ENCODE peak calls at places on chromosome 11, in eight cellular contexts. One of them, this sample, is unnamed.

GRCh38 chr11:69007978-69008381 is 5.1 kb downstream of the MRGPRF start:
- DNase-seq in HCT116: no peak
- DNase-seq in OCI-LY7: no peak
- DNase-seq in epithelial cell of proximal tubule: no peak
- DNase-seq in upper lobe of left lung: no peak
- DNase-seq in tibial artery: peak
- DNase-seq in retinal pigment epithelial cell: no peak
- DNase-seq in fibroblast of pulmonary artery: no peak
- DNase-seq in this sample: no peak

GRCh38 chr11:118694771-118695170 is 15.3 kb upstream of the TREH start:
- DNase-seq in HCT116: no peak
- DNase-seq in upper lobe of left lung: no peak
- DNase-seq in OCI-LY7: no peak
- DNase-seq in retinal pigment epithelial cell: no peak
- DNase-seq in tibial artery: no peak
- DNase-seq in epithelial cell of proximal tubule: no peak
- DNase-seq in fibroblast of pulmonary artery: no peak
- DNase-seq in this sample: no peak

GRCh38 chr11:32594272-32594671 is 10.6 kb downstream of the EIF3M start:
- DNase-seq in tibial artery: no peak
- DNase-seq in OCI-LY7: no peak
- DNase-seq in epithelial cell of proximal tubule: no peak
- DNase-seq in HCT116: no peak
- DNase-seq in fibroblast of pulmonary artery: no peak
- DNase-seq in upper lobe of left lung: no peak
- DNase-seq in retinal pigment epithelial cell: no peak
- DNase-seq in this sample: no peak

GRCh38 chr11:116232364-116232801 is 540.4 kb downstream of the BUD13 start:
- DNase-seq in fibroblast of pulmonary artery: no peak
- DNase-seq in epithelial cell of proximal tubule: no peak
- DNase-seq in tibial artery: no peak
- DNase-seq in retinal pigment epithelial cell: no peak
- DNase-seq in OCI-LY7: no peak
- DNase-seq in upper lobe of left lung: no peak
- DNase-seq in HCT116: no peak
- DNase-seq in this sample: no peak

GRCh38 chr11:63610604-63611394 is 3.4 kb downstream of the PLAAT3 start:
- DNase-seq in upper lobe of left lung: peak
- DNase-seq in epithelial cell of proximal tubule: no peak
- DNase-seq in tibial artery: no peak
- DNase-seq in fibroblast of pulmonary artery: no peak
- DNase-seq in retinal pigment epithelial cell: no peak
- DNase-seq in OCI-LY7: no peak
- DNase-seq in HCT116: no peak
- DNase-seq in this sample: no peak

GRCh38 chr11:78822931-78823423 is 248.3 kb upstream of the NARS2 start:
- DNase-seq in HCT116: no peak
- DNase-seq in retinal pigment epithelial cell: no peak
- DNase-seq in OCI-LY7: no peak
- DNase-seq in upper lobe of left lung: peak
- DNase-seq in tibial artery: no peak
- DNase-seq in epithelial cell of proximal tubule: no peak
- DNase-seq in fibroblast of pulmonary artery: no peak
- DNase-seq in this sample: no peak

GRCh38 chr11:78228467-78228866 is 39.7 kb downstream of the USP35 start:
- DNase-seq in tibial artery: no peak
- DNase-seq in epithelial cell of proximal tubule: peak
- DNase-seq in upper lobe of left lung: no peak
- DNase-seq in fibroblast of pulmonary artery: peak
- DNase-seq in retinal pigment epithelial cell: peak
- DNase-seq in HCT116: peak
- DNase-seq in OCI-LY7: peak
- DNase-seq in this sample: peak

GRCh38 chr11:78810489-78811090 is 235.9 kb upstream of the NARS2 start:
- DNase-seq in fibroblast of pulmonary artery: no peak
- DNase-seq in HCT116: no peak
- DNase-seq in tibial artery: no peak
- DNase-seq in epithelial cell of proximal tubule: no peak
- DNase-seq in retinal pigment epithelial cell: no peak
- DNase-seq in upper lobe of left lung: no peak
- DNase-seq in OCI-LY7: no peak
- DNase-seq in this sample: no peak

GRCh38 chr11:45168366-45169130 is 22.1 kb downstream of the PRDM11 start:
- DNase-seq in fibroblast of pulmonary artery: no peak
- DNase-seq in tibial artery: peak
- DNase-seq in upper lobe of left lung: peak
- DNase-seq in epithelial cell of proximal tubule: no peak
- DNase-seq in retinal pigment epithelial cell: no peak
- DNase-seq in OCI-LY7: no peak
- DNase-seq in HCT116: no peak
- DNase-seq in this sample: no peak

GRCh38 chr11:7437706-7438105 is 47.6 kb upstream of the OLFML1 start:
- DNase-seq in OCI-LY7: no peak
- DNase-seq in retinal pigment epithelial cell: no peak
- DNase-seq in fibroblast of pulmonary artery: no peak
- DNase-seq in epithelial cell of proximal tubule: no peak
- DNase-seq in HCT116: no peak
- DNase-seq in upper lobe of left lung: no peak
- DNase-seq in tibial artery: no peak
- DNase-seq in this sample: no peak

GRCh38 chr11:85279267-85279666 is 347.9 kb downstream of the DLG2 start:
- DNase-seq in OCI-LY7: no peak
- DNase-seq in tibial artery: no peak
- DNase-seq in upper lobe of left lung: no peak
- DNase-seq in epithelial cell of proximal tubule: no peak
- DNase-seq in retinal pigment epithelial cell: no peak
- DNase-seq in fibroblast of pulmonary artery: no peak
- DNase-seq in HCT116: no peak
- DNase-seq in this sample: no peak

GRCh38 chr11:3984896-3985295 is 109.7 kb upstream of the RRM1 start:
- DNase-seq in fibroblast of pulmonary artery: peak
- DNase-seq in upper lobe of left lung: no peak
- DNase-seq in epithelial cell of proximal tubule: no peak
- DNase-seq in tibial artery: no peak
- DNase-seq in retinal pigment epithelial cell: no peak
- DNase-seq in OCI-LY7: peak
- DNase-seq in HCT116: no peak
- DNase-seq in this sample: no peak

GRCh38 chr11:1511937-1512496 is 25.4 kb upstream of the MOB2 start:
- DNase-seq in HCT116: no peak
- DNase-seq in epithelial cell of proximal tubule: no peak
- DNase-seq in upper lobe of left lung: no peak
- DNase-seq in retinal pigment epithelial cell: no peak
- DNase-seq in tibial artery: no peak
- DNase-seq in OCI-LY7: no peak
- DNase-seq in fibroblast of pulmonary artery: no peak
- DNase-seq in this sample: no peak

GRCh38 chr11:104858882-104859735 is 39.2 kb downstream of the CASP12 start:
- DNase-seq in OCI-LY7: no peak
- DNase-seq in tibial artery: no peak
- DNase-seq in retinal pigment epithelial cell: no peak
- DNase-seq in epithelial cell of proximal tubule: no peak
- DNase-seq in HCT116: no peak
- DNase-seq in upper lobe of left lung: no peak
- DNase-seq in fibroblast of pulmonary artery: no peak
- DNase-seq in this sample: no peak

GRCh38 chr11:47225552-47226137 is 10.9 kb downstream of the DDB2 start:
- DNase-seq in HCT116: no peak
- DNase-seq in fibroblast of pulmonary artery: no peak
- DNase-seq in epithelial cell of proximal tubule: no peak
- DNase-seq in upper lobe of left lung: no peak
- DNase-seq in OCI-LY7: no peak
- DNase-seq in tibial artery: no peak
- DNase-seq in retinal pigment epithelial cell: no peak
- DNase-seq in this sample: no peak

GRCh38 chr11:68214173-68215086 is 1.3 kb upstream of the KMT5B start:
- DNase-seq in tibial artery: peak
- DNase-seq in retinal pigment epithelial cell: no peak
- DNase-seq in HCT116: no peak
- DNase-seq in fibroblast of pulmonary artery: no peak
- DNase-seq in epithelial cell of proximal tubule: no peak
- DNase-seq in upper lobe of left lung: peak
- DNase-seq in OCI-LY7: no peak
- DNase-seq in this sample: peak

GRCh38 chr11:17978553-17979287 is 34.1 kb downstream of the SERGEF start:
- DNase-seq in tibial artery: no peak
- DNase-seq in fibroblast of pulmonary artery: peak
- DNase-seq in epithelial cell of proximal tubule: no peak
- DNase-seq in retinal pigment epithelial cell: no peak
- DNase-seq in upper lobe of left lung: peak
- DNase-seq in OCI-LY7: peak
- DNase-seq in HCT116: no peak
- DNase-seq in this sample: peak

GRCh38 chr11:109785714-109786113 is 307.5 kb upstream of the ZC3H12C start:
- DNase-seq in tibial artery: no peak
- DNase-seq in retinal pigment epithelial cell: no peak
- DNase-seq in OCI-LY7: no peak
- DNase-seq in HCT116: no peak
- DNase-seq in upper lobe of left lung: no peak
- DNase-seq in epithelial cell of proximal tubule: no peak
- DNase-seq in fibroblast of pulmonary artery: peak
- DNase-seq in this sample: peak
- H3K4me3 ChIP-seq in tibial artery: no peak
- H3K4me3 ChIP-seq in retinal pigment epithelial cell: no peak
- H3K4me3 ChIP-seq in OCI-LY7: no peak
- H3K4me3 ChIP-seq in HCT116: no peak
- H3K4me3 ChIP-seq in upper lobe of left lung: no peak
- H3K4me3 ChIP-seq in epithelial cell of proximal tubule: no peak
- H3K4me3 ChIP-seq in fibroblast of pulmonary artery: no peak
- H3K4me3 ChIP-seq in this sample: no peak

GRCh38 chr11:31340903-31341572 is 28.5 kb downstream of the DCDC1 start:
- DNase-seq in retinal pigment epithelial cell: no peak
- DNase-seq in OCI-LY7: peak
- DNase-seq in tibial artery: no peak
- DNase-seq in HCT116: peak
- DNase-seq in epithelial cell of proximal tubule: no peak
- DNase-seq in fibroblast of pulmonary artery: peak
- DNase-seq in upper lobe of left lung: no peak
- DNase-seq in this sample: peak
- TF ChIP-seq CTCF in retinal pigment epithelial cell: peak
- TF ChIP-seq CTCF in OCI-LY7: peak
- TF ChIP-seq CTCF in tibial artery: no peak
- TF ChIP-seq CTCF in HCT116: peak
- TF ChIP-seq CTCF in epithelial cell of proximal tubule: peak
- TF ChIP-seq CTCF in fibroblast of pulmonary artery: peak
- TF ChIP-seq CTCF in upper lobe of left lung: no peak
- TF ChIP-seq CTCF in this sample: peak

GRCh38 chr11:61128947-61129346 is 26.7 kb downstream of the CD5 start:
- DNase-seq in OCI-LY7: no peak
- DNase-seq in retinal pigment epithelial cell: no peak
- DNase-seq in epithelial cell of proximal tubule: no peak
- DNase-seq in HCT116: no peak
- DNase-seq in upper lobe of left lung: no peak
- DNase-seq in fibroblast of pulmonary artery: no peak
- DNase-seq in tibial artery: no peak
- DNase-seq in this sample: no peak

GRCh38 chr11:61127991-61128390 is 25.7 kb downstream of the CD5 start:
- DNase-seq in HCT116: no peak
- DNase-seq in fibroblast of pulmonary artery: no peak
- DNase-seq in upper lobe of left lung: no peak
- DNase-seq in OCI-LY7: no peak
- DNase-seq in epithelial cell of proximal tubule: no peak
- DNase-seq in tibial artery: no peak
- DNase-seq in retinal pigment epithelial cell: no peak
- DNase-seq in this sample: no peak

GRCh38 chr11:61131586-61131985 is 29.3 kb downstream of the CD5 start:
- DNase-seq in HCT116: no peak
- DNase-seq in fibroblast of pulmonary artery: no peak
- DNase-seq in tibial artery: no peak
- DNase-seq in OCI-LY7: no peak
- DNase-seq in upper lobe of left lung: no peak
- DNase-seq in epithelial cell of proximal tubule: no peak
- DNase-seq in retinal pigment epithelial cell: no peak
- DNase-seq in this sample: no peak

GRCh38 chr11:61131186-61131585 is 28.9 kb downstream of the CD5 start:
- DNase-seq in OCI-LY7: no peak
- DNase-seq in tibial artery: no peak
- DNase-seq in HCT116: no peak
- DNase-seq in upper lobe of left lung: no peak
- DNase-seq in retinal pigment epithelial cell: no peak
- DNase-seq in fibroblast of pulmonary artery: no peak
- DNase-seq in epithelial cell of proximal tubule: no peak
- DNase-seq in this sample: no peak

DNA sequence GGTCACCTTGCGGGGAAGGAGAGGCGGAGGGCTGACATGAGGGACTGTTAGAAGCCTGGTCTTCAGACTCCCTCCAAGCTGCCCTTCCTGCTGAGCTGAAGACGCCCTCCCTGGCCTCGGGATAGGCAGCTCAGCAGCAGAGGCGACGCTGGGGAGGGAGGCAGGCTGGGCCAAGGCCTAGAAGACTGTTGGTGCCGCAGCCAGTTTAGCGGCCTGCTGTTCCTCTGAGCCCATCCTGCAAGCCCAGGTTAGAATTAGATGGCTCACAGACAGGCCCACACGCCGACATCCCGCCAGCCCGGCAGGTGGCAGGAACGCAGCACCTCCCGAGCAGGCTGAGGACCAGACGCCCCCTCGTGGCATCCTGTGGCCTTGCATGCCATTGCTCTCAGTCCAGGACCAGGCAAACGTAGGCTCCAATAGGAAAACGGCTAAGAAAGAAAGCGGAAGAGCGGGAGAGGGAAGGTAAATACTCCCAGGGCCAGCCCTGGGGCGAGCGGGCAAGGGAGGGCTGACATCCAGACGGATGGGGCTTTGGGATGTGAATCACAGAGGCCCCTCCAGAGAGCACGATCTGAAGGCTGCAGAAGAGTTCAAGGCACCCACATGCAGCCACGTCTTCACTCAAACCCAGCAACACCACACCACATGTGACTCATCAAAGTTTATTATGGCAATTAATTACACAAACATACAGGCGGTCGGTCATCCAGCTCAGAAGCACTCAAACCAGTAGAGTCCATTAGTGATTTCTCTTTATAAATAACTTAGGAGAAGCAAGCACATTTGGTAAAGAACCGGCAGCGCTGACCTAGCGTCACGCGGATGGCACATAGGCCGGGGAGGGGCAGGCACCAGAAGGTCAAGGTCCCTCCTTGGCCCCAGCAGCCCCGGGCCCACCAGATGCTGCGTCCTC is 27.6 kb downstream of the CD5 start:
- DNase-seq in fibroblast of pulmonary artery: peak
- DNase-seq in upper lobe of left lung: peak
- DNase-seq in OCI-LY7: peak
- DNase-seq in HCT116: peak
- DNase-seq in tibial artery: peak
- DNase-seq in retinal pigment epithelial cell: peak
- DNase-seq in epithelial cell of proximal tubule: peak
- DNase-seq in this sample: peak
- H3K4me3 ChIP-seq in fibroblast of pulmonary artery: peak
- H3K4me3 ChIP-seq in upper lobe of left lung: peak
- H3K4me3 ChIP-seq in OCI-LY7: no peak
- H3K4me3 ChIP-seq in HCT116: peak
- H3K4me3 ChIP-seq in tibial artery: no peak
- H3K4me3 ChIP-seq in retinal pigment epithelial cell: no peak
- H3K4me3 ChIP-seq in epithelial cell of proximal tubule: peak
- H3K4me3 ChIP-seq in this sample: peak

GRCh38 chr11:11163669-11164377 is 189.2 kb downstream of the CSNK2A3 start:
- DNase-seq in retinal pigment epithelial cell: no peak
- DNase-seq in OCI-LY7: no peak
- DNase-seq in tibial artery: no peak
- DNase-seq in upper lobe of left lung: no peak
- DNase-seq in epithelial cell of proximal tubule: no peak
- DNase-seq in fibroblast of pulmonary artery: no peak
- DNase-seq in HCT116: no peak
- DNase-seq in this sample: no peak

GRCh38 chr11:11167806-11168205 is 185.2 kb downstream of the CSNK2A3 start:
- DNase-seq in epithelial cell of proximal tubule: no peak
- DNase-seq in fibroblast of pulmonary artery: no peak
- DNase-seq in upper lobe of left lung: no peak
- DNase-seq in tibial artery: no peak
- DNase-seq in retinal pigment epithelial cell: no peak
- DNase-seq in HCT116: no peak
- DNase-seq in OCI-LY7: no peak
- DNase-seq in this sample: no peak

GRCh38 chr11:11163256-11163655 is 189.8 kb downstream of the CSNK2A3 start:
- DNase-seq in epithelial cell of proximal tubule: no peak
- DNase-seq in tibial artery: no peak
- DNase-seq in retinal pigment epithelial cell: no peak
- DNase-seq in fibroblast of pulmonary artery: peak
- DNase-seq in OCI-LY7: peak
- DNase-seq in upper lobe of left lung: no peak
- DNase-seq in HCT116: peak
- DNase-seq in this sample: no peak
- TF ChIP-seq CTCF in epithelial cell of proximal tubule: peak
- TF ChIP-seq CTCF in tibial artery: no peak
- TF ChIP-seq CTCF in retinal pigment epithelial cell: peak
- TF ChIP-seq CTCF in fibroblast of pulmonary artery: peak
- TF ChIP-seq CTCF in OCI-LY7: no peak
- TF ChIP-seq CTCF in upper lobe of left lung: no peak
- TF ChIP-seq CTCF in HCT116: no peak
- TF ChIP-seq CTCF in this sample: peak

This sample was measured in epithelial cell of esophagus.